ENCODE peak calls at places on chromosomes 5 and 9, in ten cellular contexts. X is foreskin keratinocyte; K is lower leg skin; V is AG10803; P is fibroblast of mammary gland; T is CD8-positive, alpha-beta T cell; L is fibroblast of lung; S is CD4-positive, alpha-beta T cell; H is WTC11; A is right lobe of liver. J is an unnamed sample.
A peak's percentile ranks its signal among the peaks of the same experiment; 100 is the strongest.

GRCh38 chr5:42919600-42919999 is 107.9 kb upstream of the SELENOP start:
- DNase-seq in X (no peak), K (no peak), V (no peak), P (no peak), T (no peak), L (no peak), S (no peak), H (no peak), A (no peak), J (no peak)

GRCh38 chr5:33936004-33936380 is 194 bp upstream of the RXFP3 start:
- DNase-seq in X (peak; percentile 60), K (peak; percentile 89), V (peak; percentile 51), P (peak; percentile 47), T (peak; percentile 38), L (peak; percentile 69), S (peak; percentile 6), H (peak; percentile 87), A (peak; percentile 64), J (peak; percentile 7)

GRCh38 chr5:149358294-149358651 is 427 bp downstream of the PCYOX1L start:
- DNase-seq in X (no peak), K (peak; percentile 93), V (no peak), P (no peak), T (peak; percentile 41), L (no peak), S (peak; percentile 14), H (no peak), A (peak; percentile 68), J (no peak)

GRCh38 chr5:135085133-135085935 is 51.3 kb upstream of the PITX1 start:
- DNase-seq in X (peak; percentile 51), K (peak; percentile 64), V (no peak), P (no peak), T (no peak), L (peak; percentile 23), S (no peak), H (no peak), A (no peak), J (peak; percentile 21)

GRCh38 chr9:115891929-115892328 is 261.7 kb upstream of the PAPPA start:
- DNase-seq in X (peak; percentile 45), K (no peak), V (peak; percentile 92), P (peak; percentile 93), T (no peak), L (peak; percentile 84), S (no peak), H (no peak), A (no peak), J (peak; percentile 86)

GRCh38 chr5:119353686-119354366 is 2.0 kb upstream of the TNFAIP8 start:
- DNase-seq in X (no peak), K (no peak), V (no peak), P (no peak), T (no peak), L (no peak), S (no peak), H (no peak), A (no peak), J (no peak)

GRCh38 chr9:86287013-86287412 is 4.7 kb upstream of the ISCA1 start:
- DNase-seq in X (peak; percentile 4), K (no peak), V (peak; percentile 49), P (peak; percentile 71), T (no peak), L (peak; percentile 56), S (no peak), H (peak; percentile 41), A (no peak), J (no peak)

GRCh38 chr9:109922617-109923260 is 142.7 kb downstream of the PALM2AKAP2 start:
- DNase-seq in X (no peak), K (no peak), V (no peak), P (no peak), T (no peak), L (no peak), S (no peak), H (no peak), A (no peak), J (no peak)

DNA sequence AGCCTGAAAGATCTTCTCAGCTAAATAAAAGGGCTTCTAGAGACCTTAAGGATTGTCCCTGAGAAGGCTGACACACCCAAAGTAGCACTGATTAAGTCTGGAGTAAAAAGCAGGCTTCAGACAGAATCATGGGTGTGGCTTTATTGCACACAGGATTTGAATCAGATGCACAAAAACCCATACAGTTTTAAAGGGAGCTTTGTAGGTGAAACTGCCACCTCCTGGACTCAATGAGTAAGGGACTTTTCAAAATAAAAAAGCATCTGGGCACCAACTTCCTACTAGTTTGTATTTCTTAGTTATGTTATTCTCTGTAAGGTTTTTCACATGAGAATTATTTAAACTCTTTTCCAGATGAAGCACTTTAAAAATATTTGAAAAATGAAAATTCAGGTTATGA is 129.4 kb downstream of the EDIL3 start:
- DNase-seq in X (peak; percentile 34), K (no peak), V (peak; percentile 64), P (peak; percentile 53), T (no peak), L (peak; percentile 35), S (no peak), H (no peak), A (no peak), J (no peak)
- TF ChIP-seq CTCF in X (peak; percentile 66), K (no peak), V (peak; percentile 67), P (peak; percentile 39), T (no peak), L (peak; percentile 31), S (no peak), H (no peak), A (peak; percentile 7), J (peak; percentile 41)

GRCh38 chr5:7392401-7393024 is 3.4 kb upstream of the ADCY2 start:
- DNase-seq in X (no peak), K (peak; percentile 50), V (peak; percentile 68), P (peak; percentile 53), T (no peak), L (peak; percentile 45), S (no peak), H (no peak), A (no peak), J (peak; percentile 34)
- TF ChIP-seq CTCF in X (peak; percentile 58), K (no peak), V (peak; percentile 88), P (peak; percentile 77), T (no peak), L (peak; percentile 83), S (no peak), H (peak; percentile 31), A (peak; percentile 36), J (peak; percentile 80)

GRCh38 chr9:29211681-29212589 is 1638.7 kb upstream of the C9orf72 start:
- DNase-seq in X (peak; percentile 23), K (no peak), V (peak; percentile 0), P (no peak), T (no peak), L (peak; percentile 6), S (peak; percentile 12), H (peak; percentile 72), A (peak; percentile 63), J (no peak)
- TF ChIP-seq CTCF in X (peak; percentile 71), K (no peak), V (peak; percentile 45), P (peak; percentile 37), T (peak; percentile 26), L (peak; percentile 20), S (no peak), H (peak; percentile 91), A (peak; percentile 48), J (peak; percentile 60)

DNA sequence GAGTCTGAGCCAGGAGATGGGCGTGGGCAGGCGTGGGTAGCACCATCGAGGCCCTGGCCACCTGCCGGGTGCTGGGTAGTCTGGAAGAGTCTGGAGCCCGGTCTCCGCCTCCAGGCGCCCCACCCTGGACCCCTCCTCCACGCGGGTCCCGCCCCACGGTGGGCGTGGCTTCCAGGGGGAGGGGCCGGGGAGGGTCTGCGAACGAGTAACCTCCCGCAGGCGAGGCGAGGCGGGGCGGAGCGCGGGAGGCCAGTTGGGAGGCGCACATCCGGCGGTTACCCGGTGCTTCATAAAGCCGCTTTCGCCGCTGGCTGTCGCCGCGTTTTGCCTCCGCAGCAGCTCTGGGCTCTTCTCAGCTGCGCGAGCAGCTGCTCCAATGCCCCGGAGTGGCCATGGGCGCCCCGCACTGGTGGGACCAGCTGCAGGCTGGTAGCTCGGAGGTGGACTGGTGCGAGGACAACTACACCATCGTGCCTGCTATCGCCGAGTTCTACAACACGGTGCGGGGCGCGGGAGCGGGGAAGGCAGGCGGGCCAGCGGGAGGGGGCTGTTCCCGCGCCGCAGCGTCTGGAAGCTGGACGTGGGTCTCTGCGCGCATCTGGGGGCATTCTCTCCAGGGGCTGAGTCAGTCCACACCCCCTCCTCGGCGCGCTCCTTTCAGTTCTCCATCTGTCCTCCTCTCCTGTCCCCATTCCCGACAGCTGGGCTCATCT is at the start of gene ACER2:
- DNase-seq in X (peak; percentile 77), K (peak; percentile 98), V (peak; percentile 83), P (peak; percentile 78), T (peak; percentile 93), L (peak; percentile 88), S (peak; percentile 98), H (peak; percentile 98), A (peak; percentile 97), J (peak; percentile 78)
- TF ChIP-seq CTCF in X (peak; percentile 32), K (no peak), V (peak; percentile 19), P (no peak), T (no peak), L (no peak), S (no peak), H (no peak), A (no peak), J (peak; percentile 30)

DNA sequence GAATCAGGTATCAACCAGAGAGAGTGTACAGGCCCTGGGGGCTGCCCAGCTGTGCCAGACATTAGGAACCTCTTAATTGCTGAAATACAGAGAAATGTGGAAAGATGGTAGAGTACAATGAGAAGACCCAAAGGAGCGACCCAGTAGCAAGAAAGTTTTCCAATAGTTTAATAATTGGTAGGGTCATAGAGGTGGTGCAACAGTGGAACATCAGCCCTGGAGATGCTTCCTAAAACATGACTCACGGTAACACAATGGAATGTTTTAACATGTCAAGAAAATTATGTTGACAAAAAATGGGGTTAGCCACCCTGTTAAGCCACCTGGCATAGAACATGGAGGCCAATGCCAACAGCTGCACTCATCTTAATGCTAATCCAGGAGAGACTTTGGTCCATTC is 284.1 kb downstream of the ELAVL2 start:
- DNase-seq in X (peak; percentile 58), K (no peak), V (no peak), P (no peak), T (no peak), L (no peak), S (no peak), H (no peak), A (no peak), J (no peak)
- TF ChIP-seq CTCF in X (no peak), K (no peak), V (no peak), P (no peak), T (no peak), L (no peak), S (no peak), H (no peak), A (no peak), J (no peak)

DNA sequence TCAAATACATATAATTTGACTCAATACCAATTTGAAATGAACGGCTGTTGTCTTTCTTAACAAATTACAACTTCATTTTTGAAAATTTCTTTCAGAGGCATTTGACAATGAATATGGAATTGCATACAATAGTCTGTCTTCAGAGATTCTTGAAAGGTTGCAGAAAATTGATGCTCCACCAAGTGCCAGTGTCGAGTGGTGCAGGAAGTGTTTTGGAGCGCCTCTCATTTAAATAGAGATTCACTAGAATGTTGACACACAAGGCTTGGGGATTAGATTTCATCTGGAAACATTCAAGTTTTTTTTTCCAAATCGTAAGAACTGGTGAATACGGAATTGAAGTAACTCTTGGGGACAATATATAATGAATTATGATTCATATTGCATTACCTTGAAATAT is 8.1 kb downstream of the RPS6 start:
- DNase-seq in X (no peak), K (no peak), V (no peak), P (no peak), T (no peak), L (no peak), S (no peak), H (no peak), A (no peak), J (no peak)
- TF ChIP-seq CTCF in X (peak; percentile 32), K (no peak), V (peak; percentile 10), P (no peak), T (no peak), L (no peak), S (no peak), H (no peak), A (no peak), J (no peak)